ENCODE peak calls at places on chromosomes 2 and 18, in ten cellular contexts. N is cardiac muscle cell; X is ovary; P is CD4-positive, alpha-beta memory T cell; O is fibroblast of mammary gland; E is right atrium auricular region; U is epithelial cell of esophagus; M is transverse colon; Q is fibroblast of lung; B is IMR-90. I is an unnamed sample.

GRCh38 chr2:110748489-110748867 is 16.1 kb downstream of the ACOXL start:
- DNase-seq in B (peak), X (no peak), M (peak), Q (peak), E (no peak), U (no peak), O (no peak), N (no peak), P (peak), I (peak)

GRCh38 chr2:127413782-127414743 is 4.2 kb upstream of the PROC start:
- DNase-seq in N (no peak), M (no peak), X (no peak), P (no peak), U (peak), B (peak), Q (peak), E (no peak), O (peak), I (no peak)

GRCh38 chr2:224284134-224284946 is 117.6 kb downstream of the FAM124B start:
- DNase-seq in X (no peak), B (peak), E (no peak), O (peak), U (peak), P (peak), N (peak), M (peak), Q (no peak), I (peak)

GRCh38 chr2:2848198-2848597 is 517.1 kb upstream of the MYT1L start:
- DNase-seq in X (no peak), P (no peak), N (no peak), Q (no peak), B (no peak), U (no peak), O (no peak), E (no peak), M (no peak), I (no peak)

GRCh38 chr2:118016911-118017310 is 3.0 kb upstream of the CCDC93 start:
- DNase-seq in Q (no peak), E (no peak), B (no peak), U (peak), M (no peak), X (no peak), O (peak), P (no peak), N (no peak), I (no peak)

GRCh38 chr2:139544452-139544851 is 764.3 kb upstream of the NXPH2 start:
- DNase-seq in U (no peak), O (no peak), E (no peak), B (no peak), X (no peak), N (no peak), M (no peak), Q (no peak), P (no peak), I (no peak)

GRCh38 chr2:231321556-231322334 is 73.8 kb upstream of the B3GNT7 start:
- DNase-seq in O (no peak), U (no peak), X (no peak), P (no peak), N (no peak), Q (no peak), B (no peak), E (no peak), M (peak), I (no peak)

GRCh38 chr18:4236940-4237686 is 218.0 kb downstream of the DLGAP1 start:
- DNase-seq in X (no peak), Q (no peak), M (no peak), B (no peak), N (no peak), P (no peak), U (no peak), O (no peak), E (no peak), I (no peak)

GRCh38 chr2:241896746-241897201 is 27.2 kb downstream of the RTP5 start:
- DNase-seq in O (no peak), Q (no peak), N (no peak), B (no peak), M (no peak), U (no peak), E (no peak), P (no peak), X (peak), I (no peak)

GRCh38 chr2:58137856-58138255 is 91.2 kb downstream of the VRK2 start:
- DNase-seq in P (no peak), O (no peak), B (no peak), N (peak), E (no peak), X (no peak), Q (peak), U (no peak), M (no peak), I (no peak)

GRCh38 chr2:26172189-26172865 is 561 bp upstream of the GAREM2 start:
- DNase-seq in Q (no peak), B (no peak), O (no peak), U (no peak), P (no peak), M (no peak), X (no peak), E (no peak), N (peak), I (no peak)

GRCh38 chr2:40346535-40347354 is 105.1 kb downstream of the SLC8A1 start:
- DNase-seq in E (peak), O (peak), B (peak), M (no peak), U (no peak), N (peak), X (peak), P (no peak), Q (peak), I (no peak)

GRCh38 chr2:138767101-138767500 is 13.1 kb downstream of the NXPH2 start:
- DNase-seq in X (no peak), E (no peak), O (peak), B (no peak), M (no peak), Q (no peak), P (no peak), N (no peak), U (peak), I (no peak)

GRCh38 chr18:8741524-8741923 is 36.2 kb downstream of the MTCL1 start:
- DNase-seq in B (no peak), U (no peak), Q (peak), E (no peak), X (no peak), P (no peak), O (no peak), M (no peak), N (no peak), I (no peak)

GRCh38 chr2:85811173-85811849 is 57.5 kb downstream of the ATOH8 start:
- DNase-seq in P (no peak), O (peak), B (peak), U (peak), E (peak), X (peak), M (peak), Q (peak), N (no peak), I (no peak)

GRCh38 chr2:85810376-85811172 is 56.8 kb downstream of the ATOH8 start:
- DNase-seq in U (no peak), B (no peak), N (no peak), M (no peak), O (no peak), P (no peak), Q (no peak), E (peak), X (no peak), I (no peak)

GRCh38 chr2:85813211-85813977 is 59.6 kb downstream of the ATOH8 start:
- DNase-seq in O (no peak), M (no peak), P (no peak), E (peak), B (no peak), Q (no peak), N (no peak), U (no peak), X (no peak), I (no peak)

GRCh38 chr2:85813978-85814801 is 60.4 kb downstream of the ATOH8 start:
- DNase-seq in U (peak), P (peak), O (peak), X (peak), M (peak), Q (peak), E (peak), B (peak), N (peak), I (peak)

DNA sequence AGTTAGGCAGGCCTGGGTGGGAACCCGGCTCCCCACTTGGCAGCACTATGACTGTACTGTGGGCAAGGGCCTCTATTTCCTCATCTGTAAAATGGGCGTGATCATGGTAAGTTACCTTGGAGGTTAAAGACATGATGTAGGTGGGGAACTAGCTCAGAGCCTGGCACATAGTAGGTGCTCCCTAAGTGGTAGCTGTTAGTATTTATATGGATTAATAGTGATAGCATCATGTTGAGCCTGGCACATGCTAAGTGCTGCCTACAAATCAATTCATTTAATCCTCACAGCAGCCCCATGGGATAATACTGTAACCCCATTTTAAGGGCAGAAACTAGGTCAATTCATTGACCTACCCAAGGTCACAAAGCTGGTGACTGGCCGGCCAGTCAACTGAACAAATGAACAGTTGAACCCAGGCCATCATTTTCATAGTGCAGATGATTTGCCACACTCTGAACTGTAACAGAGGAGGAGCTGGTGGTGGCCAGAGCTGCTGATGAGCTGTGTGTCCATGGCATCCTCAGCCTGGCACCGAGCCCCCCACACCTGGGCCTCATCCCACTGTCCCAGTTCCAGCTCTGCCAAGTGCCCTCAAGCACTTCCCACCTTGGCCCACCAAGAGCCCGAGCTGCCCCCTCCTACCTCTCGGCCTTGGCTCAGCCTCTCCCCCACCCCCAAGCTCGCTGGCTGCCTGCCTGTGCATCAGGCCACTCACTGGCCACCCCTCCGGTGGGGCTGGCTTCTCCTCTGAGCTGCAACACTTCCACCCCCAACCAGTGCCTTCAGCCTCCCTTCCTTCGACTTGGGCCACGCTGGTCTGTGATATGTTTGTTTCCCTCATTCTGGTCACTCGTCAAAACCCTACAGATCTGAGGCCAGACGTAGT is 58.3 kb downstream of the ATOH8 start:
- DNase-seq in M (no peak), B (no peak), O (no peak), X (no peak), N (no peak), U (no peak), E (peak), Q (no peak), P (no peak), I (no peak)
- H3K4me3 ChIP-seq in M (no peak), B (no peak), O (no peak), X (no peak), N (no peak), U (no peak), E (no peak), Q (no peak), P (no peak), I (no peak)

GRCh38 chr2:96819876-96820511 is 3.9 kb downstream of the CNNM3 start:
- DNase-seq in B (no peak), N (no peak), E (no peak), P (no peak), O (no peak), M (no peak), U (no peak), X (no peak), Q (no peak), I (no peak)
- H3K4me3 ChIP-seq in B (no peak), N (no peak), E (no peak), P (no peak), O (no peak), M (no peak), U (no peak), X (no peak), Q (no peak), I (no peak)

GRCh38 chr2:43636616-43637015 is 444 bp upstream of the PLEKHH2 start:
- DNase-seq in M (no peak), X (no peak), N (no peak), B (no peak), O (no peak), E (no peak), Q (peak), U (no peak), P (no peak), I (no peak)
- H3K4me3 ChIP-seq in M (peak), X (peak), N (peak), B (peak), O (peak), E (peak), Q (peak), U (peak), P (peak), I (peak)

DNA sequence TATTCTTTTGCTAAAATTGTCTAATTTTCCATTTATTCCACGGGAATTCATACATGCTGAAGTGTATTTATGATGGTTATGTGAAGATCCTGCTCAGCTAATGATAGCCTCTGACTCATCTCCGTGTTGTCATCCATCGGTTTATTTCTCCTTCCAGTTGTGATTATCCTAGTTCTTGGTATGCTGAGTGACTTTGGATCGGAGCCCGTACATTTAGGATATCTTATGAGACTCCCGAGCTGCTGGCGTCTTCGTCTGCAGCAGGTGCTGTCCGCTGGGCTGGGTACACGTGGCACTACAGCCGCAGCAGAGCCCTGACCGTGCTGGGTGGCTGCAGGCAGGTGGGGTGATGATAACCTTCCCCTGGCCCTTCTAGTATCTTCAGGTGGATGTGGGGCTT is 40.1 kb upstream of the GALR1 start:
- DNase-seq in Q (peak), E (no peak), U (no peak), B (peak), O (peak), X (no peak), N (no peak), P (no peak), M (no peak), I (no peak)
- H3K4me3 ChIP-seq in Q (no peak), E (no peak), U (no peak), B (no peak), O (no peak), X (no peak), N (no peak), P (no peak), M (no peak), I (peak)

GRCh38 chr2:191262436-191262835 is 17.2 kb downstream of the MYO1B start:
- DNase-seq in E (no peak), U (peak), O (peak), X (no peak), M (no peak), B (no peak), Q (no peak), N (no peak), P (no peak), I (no peak)
- H3K4me3 ChIP-seq in E (no peak), U (no peak), O (no peak), X (no peak), M (no peak), B (no peak), Q (no peak), N (no peak), P (no peak), I (no peak)

GRCh38 chr2:70993689-70993986 is 1.0 kb downstream of the TEX261 start:
- DNase-seq in Q (no peak), M (no peak), E (peak), O (no peak), N (no peak), B (no peak), P (no peak), X (no peak), U (no peak), I (no peak)
- H3K4me3 ChIP-seq in Q (peak), M (peak), E (peak), O (peak), N (peak), B (peak), P (peak), X (peak), U (peak), I (peak)

GRCh38 chr2:109335586-109336266 is 206.7 kb downstream of the SH3RF3 start:
- DNase-seq in P (no peak), N (no peak), B (peak), E (no peak), Q (peak), O (peak), M (no peak), U (peak), X (no peak), I (no peak)

GRCh38 chr2:109339519-109339991 is 210.6 kb downstream of the SH3RF3 start:
- DNase-seq in P (no peak), N (no peak), B (peak), X (no peak), E (peak), U (no peak), O (peak), Q (peak), M (no peak), I (no peak)

GRCh38 chr2:109337221-109337620 is 208.2 kb downstream of the SH3RF3 start:
- DNase-seq in X (no peak), U (no peak), P (no peak), B (no peak), M (no peak), E (no peak), O (no peak), N (no peak), Q (no peak), I (no peak)

GRCh38 chr2:109333414-109334194 is 204.6 kb downstream of the SH3RF3 start:
- DNase-seq in E (no peak), N (peak), O (no peak), Q (no peak), U (no peak), X (no peak), B (peak), M (no peak), P (no peak), I (no peak)

DNA sequence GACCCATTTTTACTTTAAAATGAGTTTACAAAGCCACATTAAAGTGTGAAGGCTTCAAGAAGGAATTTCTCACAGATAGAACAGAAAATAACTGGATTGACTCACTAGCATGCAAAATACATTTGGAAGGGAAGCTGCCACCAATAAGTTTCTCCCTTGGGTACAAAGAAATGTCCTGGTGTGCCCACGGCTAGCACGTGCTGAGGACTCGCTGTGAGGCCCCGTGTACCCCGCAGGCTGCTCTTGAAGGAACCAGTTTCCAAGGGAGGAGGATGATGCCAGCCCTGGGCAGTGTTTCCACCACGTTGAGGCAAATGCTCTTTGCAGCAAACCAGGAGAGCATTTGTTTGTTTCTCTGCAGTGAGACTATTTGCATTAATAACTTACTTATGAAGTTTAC is 207.3 kb downstream of the SH3RF3 start:
- DNase-seq in M (no peak), Q (no peak), N (no peak), U (no peak), O (no peak), B (no peak), P (no peak), X (no peak), E (no peak), I (no peak)
- H3K4me3 ChIP-seq in M (no peak), Q (no peak), N (no peak), U (no peak), O (no peak), B (no peak), P (no peak), X (no peak), E (no peak), I (no peak)